ENCODE peak calls at places on chromosomes 1 and 21, in six cellular contexts. One of them, this sample, is unnamed.

GRCh38 chr1:15626269-15626668 is 9.0 kb downstream of the DDI2 start:
- DNase-seq in PC-3: no peak
- DNase-seq in brain microvascular endothelial cell: no peak
- DNase-seq in left ventricle myocardium inferior: no peak
- DNase-seq in kidney: no peak
- DNase-seq in ascending aorta: peak; percentile 55
- DNase-seq in this sample: no peak

GRCh38 chr1:81921344-81921743 is 120.6 kb downstream of the ADGRL2 start:
- DNase-seq in left ventricle myocardium inferior: no peak
- DNase-seq in kidney: no peak
- DNase-seq in brain microvascular endothelial cell: no peak
- DNase-seq in PC-3: no peak
- DNase-seq in ascending aorta: no peak
- DNase-seq in this sample: no peak

GRCh38 chr1:157156058-157156541 is 17.9 kb upstream of the ETV3 start:
- DNase-seq in PC-3: peak; percentile 72
- DNase-seq in brain microvascular endothelial cell: peak; percentile 53
- DNase-seq in kidney: peak; percentile 90
- DNase-seq in ascending aorta: peak; percentile 82
- DNase-seq in left ventricle myocardium inferior: peak; percentile 75
- DNase-seq in this sample: no peak

GRCh38 chr1:15749399-15750291 is 7.3 kb downstream of the TMEM82 start:
- DNase-seq in left ventricle myocardium inferior: no peak
- DNase-seq in ascending aorta: peak; percentile 97
- DNase-seq in kidney: peak; percentile 89
- DNase-seq in PC-3: peak; percentile 24
- DNase-seq in brain microvascular endothelial cell: no peak
- DNase-seq in this sample: peak; percentile 94

GRCh38 chr1:85047472-85048295 is 616 bp downstream of the MCOLN3 start:
- DNase-seq in ascending aorta: no peak
- DNase-seq in brain microvascular endothelial cell: no peak
- DNase-seq in PC-3: no peak
- DNase-seq in left ventricle myocardium inferior: peak; percentile 16
- DNase-seq in kidney: peak; percentile 68
- DNase-seq in this sample: no peak

GRCh38 chr1:231091853-231092301 is 51.8 kb upstream of the FAM89A start:
- DNase-seq in brain microvascular endothelial cell: peak; percentile 12
- DNase-seq in ascending aorta: no peak
- DNase-seq in left ventricle myocardium inferior: no peak
- DNase-seq in PC-3: peak; percentile 72
- DNase-seq in kidney: no peak
- DNase-seq in this sample: no peak

GRCh38 chr1:115440733-115441132 is 102.7 kb upstream of the NGF start:
- DNase-seq in PC-3: peak; percentile 75
- DNase-seq in brain microvascular endothelial cell: no peak
- DNase-seq in ascending aorta: no peak
- DNase-seq in kidney: no peak
- DNase-seq in left ventricle myocardium inferior: no peak
- DNase-seq in this sample: no peak

GRCh38 chr1:92486251-92487077 is at the start of gene GFI1:
- DNase-seq in PC-3: no peak
- DNase-seq in brain microvascular endothelial cell: no peak
- DNase-seq in ascending aorta: peak; percentile 65
- DNase-seq in kidney: peak; percentile 79
- DNase-seq in left ventricle myocardium inferior: peak; percentile 29
- DNase-seq in this sample: no peak

GRCh38 chr1:175976865-175977642 is 230.0 kb downstream of the COP1 start:
- DNase-seq in brain microvascular endothelial cell: no peak
- DNase-seq in ascending aorta: no peak
- DNase-seq in PC-3: no peak
- DNase-seq in left ventricle myocardium inferior: no peak
- DNase-seq in kidney: no peak
- DNase-seq in this sample: no peak

GRCh38 chr21:20459838-20460237 is 538.4 kb upstream of the NCAM2 start:
- DNase-seq in left ventricle myocardium inferior: no peak
- DNase-seq in PC-3: peak; percentile 62
- DNase-seq in brain microvascular endothelial cell: no peak
- DNase-seq in kidney: no peak
- DNase-seq in ascending aorta: no peak
- DNase-seq in this sample: no peak

GRCh38 chr21:34945288-34945687 is 103.8 kb downstream of the RUNX1 start:
- DNase-seq in brain microvascular endothelial cell: no peak
- DNase-seq in PC-3: no peak
- DNase-seq in left ventricle myocardium inferior: no peak
- DNase-seq in ascending aorta: no peak
- DNase-seq in kidney: no peak
- DNase-seq in this sample: no peak

GRCh38 chr1:14980801-14981200 is 172.7 kb upstream of the TMEM51 start:
- DNase-seq in brain microvascular endothelial cell: peak; percentile 69
- DNase-seq in kidney: peak; percentile 83
- DNase-seq in PC-3: no peak
- DNase-seq in ascending aorta: no peak
- DNase-seq in left ventricle myocardium inferior: no peak
- DNase-seq in this sample: no peak

GRCh38 chr1:14439015-14439414 is 159.5 kb upstream of the KAZN start:
- DNase-seq in brain microvascular endothelial cell: no peak
- DNase-seq in ascending aorta: no peak
- DNase-seq in PC-3: no peak
- DNase-seq in left ventricle myocardium inferior: no peak
- DNase-seq in kidney: no peak
- DNase-seq in this sample: no peak

GRCh38 chr1:91120421-91120820 is 98.6 kb upstream of the ZNF644 start:
- DNase-seq in PC-3: no peak
- DNase-seq in ascending aorta: no peak
- DNase-seq in kidney: no peak
- DNase-seq in brain microvascular endothelial cell: no peak
- DNase-seq in left ventricle myocardium inferior: no peak
- DNase-seq in this sample: no peak

GRCh38 chr1:229114315-229114714 is 156.6 kb upstream of the RAB4A start:
- DNase-seq in left ventricle myocardium inferior: no peak
- DNase-seq in PC-3: no peak
- DNase-seq in kidney: no peak
- DNase-seq in brain microvascular endothelial cell: no peak
- DNase-seq in ascending aorta: no peak
- DNase-seq in this sample: no peak

GRCh38 chr1:114111731-114112661 is 41.7 kb downstream of the SYT6 start:
- DNase-seq in PC-3: no peak
- DNase-seq in brain microvascular endothelial cell: no peak
- DNase-seq in left ventricle myocardium inferior: no peak
- DNase-seq in kidney: no peak
- DNase-seq in ascending aorta: no peak
- DNase-seq in this sample: no peak

GRCh38 chr21:45787371-45787770 is 143.8 kb downstream of the PCBP3 start:
- DNase-seq in brain microvascular endothelial cell: no peak
- DNase-seq in kidney: no peak
- DNase-seq in PC-3: no peak
- DNase-seq in left ventricle myocardium inferior: no peak
- DNase-seq in ascending aorta: no peak
- DNase-seq in this sample: no peak

GRCh38 chr1:86981482-86982311 is 67.3 kb downstream of the HS2ST1 start:
- DNase-seq in PC-3: no peak
- DNase-seq in brain microvascular endothelial cell: no peak
- DNase-seq in kidney: no peak
- DNase-seq in ascending aorta: no peak
- DNase-seq in left ventricle myocardium inferior: no peak
- DNase-seq in this sample: no peak

GRCh38 chr1:19646366-19646765 is 2.3 kb downstream of the NBL1 start:
- DNase-seq in ascending aorta: no peak
- DNase-seq in PC-3: peak; percentile 17
- DNase-seq in kidney: peak; percentile 77
- DNase-seq in left ventricle myocardium inferior: no peak
- DNase-seq in brain microvascular endothelial cell: no peak
- DNase-seq in this sample: no peak
- H3K27ac ChIP-seq in ascending aorta: peak overlapping the region; percentile 91
- H3K27ac ChIP-seq in PC-3: no peak overlapping the region
- H3K27ac ChIP-seq in kidney: no peak overlapping the region
- H3K27ac ChIP-seq in left ventricle myocardium inferior: peak overlapping the region; percentile 92
- H3K27ac ChIP-seq in brain microvascular endothelial cell: no peak overlapping the region
- H3K27ac ChIP-seq in this sample: peak overlapping the region; percentile 90

GRCh38 chr1:97864615-97865014 is 56.2 kb downstream of the DPYD start:
- DNase-seq in PC-3: no peak
- DNase-seq in left ventricle myocardium inferior: no peak
- DNase-seq in brain microvascular endothelial cell: no peak
- DNase-seq in kidney: no peak
- DNase-seq in ascending aorta: no peak
- DNase-seq in this sample: no peak
- H3K27ac ChIP-seq in PC-3: no peak overlapping the region
- H3K27ac ChIP-seq in left ventricle myocardium inferior: no peak overlapping the region
- H3K27ac ChIP-seq in brain microvascular endothelial cell: no peak overlapping the region
- H3K27ac ChIP-seq in kidney: no peak overlapping the region
- H3K27ac ChIP-seq in ascending aorta: no peak overlapping the region
- H3K27ac ChIP-seq in this sample: no peak overlapping the region

GRCh38 chr1:247331172-247331525 is 518 bp downstream of the ZNF496 start:
- DNase-seq in PC-3: peak; percentile 92
- DNase-seq in left ventricle myocardium inferior: peak; percentile 77
- DNase-seq in kidney: peak; percentile 91
- DNase-seq in brain microvascular endothelial cell: peak; percentile 66
- DNase-seq in ascending aorta: peak; percentile 86
- DNase-seq in this sample: peak; percentile 85

GRCh38 chr1:247331526-247332214 is at the start of gene ZNF496:
- DNase-seq in ascending aorta: peak; percentile 87
- DNase-seq in brain microvascular endothelial cell: peak; percentile 64
- DNase-seq in left ventricle myocardium inferior: peak; percentile 82
- DNase-seq in PC-3: peak; percentile 98
- DNase-seq in kidney: peak; percentile 94
- DNase-seq in this sample: peak; percentile 86

GRCh38 chr1:247330548-247331171 is 1.0 kb downstream of the ZNF496 start:
- DNase-seq in PC-3: no peak
- DNase-seq in brain microvascular endothelial cell: no peak
- DNase-seq in left ventricle myocardium inferior: no peak
- DNase-seq in ascending aorta: no peak
- DNase-seq in kidney: no peak
- DNase-seq in this sample: no peak

GRCh38 chr1:247332901-247333361 is 1.3 kb upstream of the ZNF496 start:
- DNase-seq in PC-3: peak; percentile 50
- DNase-seq in left ventricle myocardium inferior: no peak
- DNase-seq in kidney: no peak
- DNase-seq in ascending aorta: peak; percentile 71
- DNase-seq in brain microvascular endothelial cell: no peak
- DNase-seq in this sample: no peak

DNA sequence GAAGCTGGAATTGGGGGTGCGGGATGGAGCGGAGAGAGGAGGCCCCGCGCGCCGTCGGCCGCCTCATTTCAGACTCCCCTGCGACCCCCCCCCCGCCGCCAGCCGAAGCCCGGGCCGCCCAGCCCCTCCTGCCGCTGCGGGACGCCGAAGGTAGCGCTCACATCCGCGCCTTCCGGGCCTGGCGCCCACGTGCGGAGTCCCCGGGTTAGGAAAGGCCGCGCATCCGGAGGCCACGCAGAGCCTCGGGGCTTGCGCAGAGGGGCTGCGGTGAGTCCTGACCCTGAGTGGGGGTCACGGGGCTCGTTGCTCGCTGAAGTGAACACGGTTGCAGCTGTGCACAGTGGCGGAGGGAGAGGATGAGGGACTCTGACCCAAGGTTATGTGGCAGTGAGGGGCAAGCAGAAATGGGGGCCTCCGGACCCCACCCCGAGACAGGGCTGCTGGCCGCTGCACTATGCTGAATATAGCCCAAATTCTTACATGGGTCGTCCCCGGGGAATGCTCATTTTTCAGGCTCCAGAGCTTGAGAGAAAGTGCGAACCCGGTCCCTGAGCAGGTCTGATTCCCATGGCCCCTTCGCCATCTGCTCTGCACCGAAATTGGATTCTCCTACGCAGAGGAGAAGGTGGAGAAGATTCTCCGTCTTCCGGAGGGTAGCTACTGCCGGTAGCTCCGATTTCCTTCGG is 691 bp upstream of the ZNF496 start:
- DNase-seq in left ventricle myocardium inferior: peak; percentile 60
- DNase-seq in kidney: peak; percentile 87
- DNase-seq in brain microvascular endothelial cell: no peak
- DNase-seq in PC-3: peak; percentile 72
- DNase-seq in ascending aorta: peak; percentile 79
- DNase-seq in this sample: peak; percentile 81
- H3K27ac ChIP-seq in left ventricle myocardium inferior: peak overlapping the region; percentile 95
- H3K27ac ChIP-seq in kidney: peak overlapping the region; percentile 76
- H3K27ac ChIP-seq in brain microvascular endothelial cell: peak overlapping the region; percentile 75
- H3K27ac ChIP-seq in PC-3: peak overlapping the region; percentile 47
- H3K27ac ChIP-seq in ascending aorta: peak overlapping the region; percentile 92
- H3K27ac ChIP-seq in this sample: peak overlapping the region; percentile 96

GRCh38 chr1:173852105-173852504 is 15.7 kb downstream of the GAS5 start:
- DNase-seq in brain microvascular endothelial cell: no peak
- DNase-seq in kidney: no peak
- DNase-seq in left ventricle myocardium inferior: no peak
- DNase-seq in ascending aorta: no peak
- DNase-seq in PC-3: no peak
- DNase-seq in this sample: no peak
- H3K27ac ChIP-seq in brain microvascular endothelial cell: no peak overlapping the region
- H3K27ac ChIP-seq in kidney: no peak overlapping the region
- H3K27ac ChIP-seq in left ventricle myocardium inferior: no peak overlapping the region
- H3K27ac ChIP-seq in ascending aorta: no peak overlapping the region
- H3K27ac ChIP-seq in PC-3: no peak overlapping the region
- H3K27ac ChIP-seq in this sample: no peak overlapping the region

DNA sequence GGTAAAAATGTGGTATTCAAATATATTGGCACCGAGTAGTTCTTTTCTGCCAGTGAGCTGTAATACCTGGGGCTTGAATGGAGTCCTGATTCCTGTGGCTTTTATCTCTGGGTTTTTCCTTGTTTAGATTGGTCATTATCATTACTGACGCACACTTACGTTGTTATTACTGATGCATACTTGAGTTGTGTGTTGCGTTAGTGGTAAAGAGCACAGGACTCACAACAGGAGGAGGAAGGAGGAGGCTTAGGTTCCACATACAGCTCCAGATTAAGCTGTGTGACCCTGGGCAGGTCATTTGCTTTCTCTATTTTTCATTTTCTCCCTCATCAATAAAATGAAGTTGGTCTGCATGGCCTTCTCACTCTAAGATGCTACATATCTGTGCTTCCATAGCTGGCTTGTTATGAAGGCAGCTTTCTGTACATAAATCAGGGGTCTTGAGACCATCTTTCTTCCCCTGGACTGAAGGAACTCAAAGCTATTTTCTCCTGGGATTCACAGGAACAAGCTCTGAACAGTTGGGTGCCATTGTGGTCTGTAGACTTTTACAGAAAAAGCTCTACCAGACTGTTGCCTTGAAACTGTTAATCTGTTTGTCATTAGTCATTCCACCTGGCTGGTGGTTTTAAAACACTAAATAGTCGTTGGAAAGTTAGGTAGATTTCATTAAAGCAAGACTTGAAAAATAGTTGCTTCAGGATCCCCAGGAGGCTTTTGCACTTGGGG is 5.6 kb downstream of the ARID1A start:
- DNase-seq in ascending aorta: no peak
- DNase-seq in PC-3: peak; percentile 60
- DNase-seq in left ventricle myocardium inferior: no peak
- DNase-seq in brain microvascular endothelial cell: peak; percentile 62
- DNase-seq in kidney: no peak
- DNase-seq in this sample: no peak
- H3K27ac ChIP-seq in ascending aorta: peak overlapping the region; percentile 43
- H3K27ac ChIP-seq in PC-3: peak overlapping the region; percentile 49
- H3K27ac ChIP-seq in left ventricle myocardium inferior: peak overlapping the region; percentile 20
- H3K27ac ChIP-seq in brain microvascular endothelial cell: peak overlapping the region; percentile 55
- H3K27ac ChIP-seq in kidney: peak overlapping the region; percentile 38
- H3K27ac ChIP-seq in this sample: peak overlapping the region; percentile 15

This sample was measured in coronary artery.